ENCODE peak calls at places on chromosomes 16 and 17, in seven cellular contexts. One of them, this sample, is unnamed.

GRCh38 chr16:30680326-30680725 is 18.6 kb upstream of the SRCAP start:
- DNase-seq in SHP77: no peak
- DNase-seq in hepatocyte: no peak
- DNase-seq in smooth muscle cell of the brain vasculature: no peak
- DNase-seq in stimulated activated naive CD4-positive, alpha-beta T cell: no peak
- DNase-seq in naive thymus-derived CD4-positive, alpha-beta T cell: no peak
- DNase-seq in activated CD4-positive, alpha-beta T cell treated with anti-CD3 and anti-CD28 coated beads for 36 hours: no peak
- DNase-seq in this sample: no peak

GRCh38 chr17:73437826-73438225 is 126.0 kb upstream of the CDC42EP4 start:
- DNase-seq in hepatocyte: no peak
- DNase-seq in naive thymus-derived CD4-positive, alpha-beta T cell: no peak
- DNase-seq in activated CD4-positive, alpha-beta T cell treated with anti-CD3 and anti-CD28 coated beads for 36 hours: no peak
- DNase-seq in SHP77: no peak
- DNase-seq in smooth muscle cell of the brain vasculature: no peak
- DNase-seq in stimulated activated naive CD4-positive, alpha-beta T cell: no peak
- DNase-seq in this sample: no peak

GRCh38 chr17:66468241-66469087 is 166.1 kb downstream of the PRKCA start:
- DNase-seq in SHP77: no peak
- DNase-seq in activated CD4-positive, alpha-beta T cell treated with anti-CD3 and anti-CD28 coated beads for 36 hours: peak; percentile 29
- DNase-seq in stimulated activated naive CD4-positive, alpha-beta T cell: no peak
- DNase-seq in naive thymus-derived CD4-positive, alpha-beta T cell: no peak
- DNase-seq in smooth muscle cell of the brain vasculature: no peak
- DNase-seq in hepatocyte: peak; percentile 39
- DNase-seq in this sample: no peak

GRCh38 chr17:7850118-7850504 is 4.8 kb upstream of the TMEM88 start:
- DNase-seq in smooth muscle cell of the brain vasculature: no peak
- DNase-seq in stimulated activated naive CD4-positive, alpha-beta T cell: no peak
- DNase-seq in SHP77: no peak
- DNase-seq in hepatocyte: no peak
- DNase-seq in activated CD4-positive, alpha-beta T cell treated with anti-CD3 and anti-CD28 coated beads for 36 hours: no peak
- DNase-seq in naive thymus-derived CD4-positive, alpha-beta T cell: no peak
- DNase-seq in this sample: no peak

GRCh38 chr17:7837375-7838290 is 3.6 kb downstream of the KDM6B start:
- DNase-seq in stimulated activated naive CD4-positive, alpha-beta T cell: peak; percentile 53
- DNase-seq in activated CD4-positive, alpha-beta T cell treated with anti-CD3 and anti-CD28 coated beads for 36 hours: no peak
- DNase-seq in hepatocyte: peak; percentile 56
- DNase-seq in smooth muscle cell of the brain vasculature: no peak
- DNase-seq in SHP77: peak; percentile 17
- DNase-seq in naive thymus-derived CD4-positive, alpha-beta T cell: no peak
- DNase-seq in this sample: no peak

GRCh38 chr17:73878923-73879322 is 234.7 kb upstream of the SDK2 start:
- DNase-seq in hepatocyte: no peak
- DNase-seq in SHP77: no peak
- DNase-seq in activated CD4-positive, alpha-beta T cell treated with anti-CD3 and anti-CD28 coated beads for 36 hours: no peak
- DNase-seq in stimulated activated naive CD4-positive, alpha-beta T cell: no peak
- DNase-seq in smooth muscle cell of the brain vasculature: no peak
- DNase-seq in naive thymus-derived CD4-positive, alpha-beta T cell: no peak
- DNase-seq in this sample: no peak

GRCh38 chr17:76367647-76368046 is 13.9 kb upstream of the PRPSAP1 start:
- DNase-seq in activated CD4-positive, alpha-beta T cell treated with anti-CD3 and anti-CD28 coated beads for 36 hours: no peak
- DNase-seq in SHP77: no peak
- DNase-seq in hepatocyte: no peak
- DNase-seq in smooth muscle cell of the brain vasculature: no peak
- DNase-seq in stimulated activated naive CD4-positive, alpha-beta T cell: no peak
- DNase-seq in naive thymus-derived CD4-positive, alpha-beta T cell: no peak
- DNase-seq in this sample: no peak

GRCh38 chr16:67278773-67279295 is 498 bp upstream of the PLEKHG4 start:
- DNase-seq in naive thymus-derived CD4-positive, alpha-beta T cell: no peak
- DNase-seq in smooth muscle cell of the brain vasculature: no peak
- DNase-seq in hepatocyte: no peak
- DNase-seq in SHP77: no peak
- DNase-seq in activated CD4-positive, alpha-beta T cell treated with anti-CD3 and anti-CD28 coated beads for 36 hours: peak; percentile 75
- DNase-seq in stimulated activated naive CD4-positive, alpha-beta T cell: peak; percentile 54
- DNase-seq in this sample: no peak

GRCh38 chr16:84687715-84688114 is 12.1 kb upstream of the USP10 start:
- DNase-seq in hepatocyte: no peak
- DNase-seq in naive thymus-derived CD4-positive, alpha-beta T cell: no peak
- DNase-seq in SHP77: no peak
- DNase-seq in stimulated activated naive CD4-positive, alpha-beta T cell: no peak
- DNase-seq in smooth muscle cell of the brain vasculature: no peak
- DNase-seq in activated CD4-positive, alpha-beta T cell treated with anti-CD3 and anti-CD28 coated beads for 36 hours: peak; percentile 14
- DNase-seq in this sample: no peak

GRCh38 chr16:8914098-8914497 is 31.9 kb downstream of the LITAFD start:
- DNase-seq in naive thymus-derived CD4-positive, alpha-beta T cell: no peak
- DNase-seq in SHP77: no peak
- DNase-seq in hepatocyte: no peak
- DNase-seq in stimulated activated naive CD4-positive, alpha-beta T cell: no peak
- DNase-seq in activated CD4-positive, alpha-beta T cell treated with anti-CD3 and anti-CD28 coated beads for 36 hours: no peak
- DNase-seq in smooth muscle cell of the brain vasculature: no peak
- DNase-seq in this sample: no peak

GRCh38 chr17:30600062-30600829 is 123.0 kb downstream of the GOSR1 start:
- DNase-seq in smooth muscle cell of the brain vasculature: peak; percentile 24
- DNase-seq in activated CD4-positive, alpha-beta T cell treated with anti-CD3 and anti-CD28 coated beads for 36 hours: peak; percentile 81
- DNase-seq in naive thymus-derived CD4-positive, alpha-beta T cell: peak; percentile 51
- DNase-seq in SHP77: peak; percentile 82
- DNase-seq in stimulated activated naive CD4-positive, alpha-beta T cell: peak; percentile 54
- DNase-seq in hepatocyte: peak; percentile 88
- DNase-seq in this sample: peak; percentile 61

GRCh38 chr16:85990861-85991301 is 91.9 kb downstream of the IRF8 start:
- DNase-seq in SHP77: no peak
- DNase-seq in stimulated activated naive CD4-positive, alpha-beta T cell: no peak
- DNase-seq in naive thymus-derived CD4-positive, alpha-beta T cell: no peak
- DNase-seq in smooth muscle cell of the brain vasculature: no peak
- DNase-seq in activated CD4-positive, alpha-beta T cell treated with anti-CD3 and anti-CD28 coated beads for 36 hours: no peak
- DNase-seq in hepatocyte: no peak
- DNase-seq in this sample: no peak

GRCh38 chr17:10099051-10099571 is 99.3 kb downstream of the GAS7 start:
- DNase-seq in hepatocyte: peak; percentile 66
- DNase-seq in naive thymus-derived CD4-positive, alpha-beta T cell: no peak
- DNase-seq in activated CD4-positive, alpha-beta T cell treated with anti-CD3 and anti-CD28 coated beads for 36 hours: no peak
- DNase-seq in SHP77: no peak
- DNase-seq in stimulated activated naive CD4-positive, alpha-beta T cell: no peak
- DNase-seq in smooth muscle cell of the brain vasculature: no peak
- DNase-seq in this sample: no peak

GRCh38 chr17:417691-418420 is 65.2 kb upstream of the RPH3AL start:
- DNase-seq in naive thymus-derived CD4-positive, alpha-beta T cell: no peak
- DNase-seq in stimulated activated naive CD4-positive, alpha-beta T cell: no peak
- DNase-seq in activated CD4-positive, alpha-beta T cell treated with anti-CD3 and anti-CD28 coated beads for 36 hours: no peak
- DNase-seq in hepatocyte: no peak
- DNase-seq in SHP77: no peak
- DNase-seq in smooth muscle cell of the brain vasculature: no peak
- DNase-seq in this sample: no peak

GRCh38 chr16:9091867-9092281 is 430 bp downstream of the HAPSTR1 start:
- DNase-seq in hepatocyte: peak; percentile 60
- DNase-seq in SHP77: no peak
- DNase-seq in activated CD4-positive, alpha-beta T cell treated with anti-CD3 and anti-CD28 coated beads for 36 hours: peak; percentile 67
- DNase-seq in stimulated activated naive CD4-positive, alpha-beta T cell: peak; percentile 75
- DNase-seq in smooth muscle cell of the brain vasculature: no peak
- DNase-seq in naive thymus-derived CD4-positive, alpha-beta T cell: peak; percentile 57
- DNase-seq in this sample: no peak

GRCh38 chr17:39591958-39592954 is 15.5 kb downstream of the NEUROD2 start:
- DNase-seq in naive thymus-derived CD4-positive, alpha-beta T cell: no peak
- DNase-seq in hepatocyte: peak; percentile 88
- DNase-seq in smooth muscle cell of the brain vasculature: no peak
- DNase-seq in stimulated activated naive CD4-positive, alpha-beta T cell: peak; percentile 31
- DNase-seq in activated CD4-positive, alpha-beta T cell treated with anti-CD3 and anti-CD28 coated beads for 36 hours: peak; percentile 60
- DNase-seq in SHP77: no peak
- DNase-seq in this sample: peak; percentile 41

GRCh38 chr16:89123831-89124100 is 30.1 kb downstream of the ACSF3 start:
- DNase-seq in smooth muscle cell of the brain vasculature: no peak
- DNase-seq in naive thymus-derived CD4-positive, alpha-beta T cell: no peak
- DNase-seq in SHP77: no peak
- DNase-seq in hepatocyte: no peak
- DNase-seq in activated CD4-positive, alpha-beta T cell treated with anti-CD3 and anti-CD28 coated beads for 36 hours: no peak
- DNase-seq in stimulated activated naive CD4-positive, alpha-beta T cell: no peak
- DNase-seq in this sample: no peak

GRCh38 chr16:11481987-11482386 is 104.7 kb downstream of the LITAF start:
- DNase-seq in SHP77: no peak
- DNase-seq in stimulated activated naive CD4-positive, alpha-beta T cell: no peak
- DNase-seq in activated CD4-positive, alpha-beta T cell treated with anti-CD3 and anti-CD28 coated beads for 36 hours: no peak
- DNase-seq in hepatocyte: no peak
- DNase-seq in smooth muscle cell of the brain vasculature: no peak
- DNase-seq in naive thymus-derived CD4-positive, alpha-beta T cell: no peak
- DNase-seq in this sample: no peak

GRCh38 chr17:75370288-75370687 is 35.2 kb downstream of the GRB2 start:
- DNase-seq in stimulated activated naive CD4-positive, alpha-beta T cell: no peak
- DNase-seq in activated CD4-positive, alpha-beta T cell treated with anti-CD3 and anti-CD28 coated beads for 36 hours: no peak
- DNase-seq in smooth muscle cell of the brain vasculature: no peak
- DNase-seq in naive thymus-derived CD4-positive, alpha-beta T cell: no peak
- DNase-seq in SHP77: no peak
- DNase-seq in hepatocyte: no peak
- DNase-seq in this sample: peak; percentile 24

GRCh38 chr16:67959520-67959919 is 8.9 kb downstream of the SLC12A4 start:
- DNase-seq in SHP77: peak; percentile 75
- DNase-seq in activated CD4-positive, alpha-beta T cell treated with anti-CD3 and anti-CD28 coated beads for 36 hours: no peak
- DNase-seq in naive thymus-derived CD4-positive, alpha-beta T cell: no peak
- DNase-seq in stimulated activated naive CD4-positive, alpha-beta T cell: no peak
- DNase-seq in hepatocyte: no peak
- DNase-seq in smooth muscle cell of the brain vasculature: no peak
- DNase-seq in this sample: no peak

GRCh38 chr16:14586637-14587036 is 43.4 kb downstream of the PARN start:
- DNase-seq in smooth muscle cell of the brain vasculature: no peak
- DNase-seq in activated CD4-positive, alpha-beta T cell treated with anti-CD3 and anti-CD28 coated beads for 36 hours: no peak
- DNase-seq in hepatocyte: no peak
- DNase-seq in SHP77: no peak
- DNase-seq in stimulated activated naive CD4-positive, alpha-beta T cell: no peak
- DNase-seq in naive thymus-derived CD4-positive, alpha-beta T cell: no peak
- DNase-seq in this sample: no peak

GRCh38 chr17:6996256-6997111 is 635 bp downstream of the ALOX12 start:
- DNase-seq in SHP77: no peak
- DNase-seq in smooth muscle cell of the brain vasculature: no peak
- DNase-seq in naive thymus-derived CD4-positive, alpha-beta T cell: no peak
- DNase-seq in hepatocyte: no peak
- DNase-seq in stimulated activated naive CD4-positive, alpha-beta T cell: no peak
- DNase-seq in activated CD4-positive, alpha-beta T cell treated with anti-CD3 and anti-CD28 coated beads for 36 hours: no peak
- DNase-seq in this sample: no peak

GRCh38 chr16:57614546-57615343 is 13.7 kb upstream of the ADGRG1 start:
- DNase-seq in SHP77: no peak
- DNase-seq in hepatocyte: no peak
- DNase-seq in stimulated activated naive CD4-positive, alpha-beta T cell: no peak
- DNase-seq in naive thymus-derived CD4-positive, alpha-beta T cell: no peak
- DNase-seq in smooth muscle cell of the brain vasculature: no peak
- DNase-seq in activated CD4-positive, alpha-beta T cell treated with anti-CD3 and anti-CD28 coated beads for 36 hours: peak; percentile 79
- DNase-seq in this sample: no peak

GRCh38 chr17:8696951-8697745 is 47.5 kb downstream of the CCDC42 start:
- DNase-seq in SHP77: no peak
- DNase-seq in activated CD4-positive, alpha-beta T cell treated with anti-CD3 and anti-CD28 coated beads for 36 hours: no peak
- DNase-seq in naive thymus-derived CD4-positive, alpha-beta T cell: no peak
- DNase-seq in smooth muscle cell of the brain vasculature: no peak
- DNase-seq in hepatocyte: peak; percentile 77
- DNase-seq in stimulated activated naive CD4-positive, alpha-beta T cell: no peak
- DNase-seq in this sample: peak; percentile 20

GRCh38 chr16:3514621-3515020 is 13.8 kb downstream of the CLUAP1 start:
- DNase-seq in naive thymus-derived CD4-positive, alpha-beta T cell: no peak
- DNase-seq in activated CD4-positive, alpha-beta T cell treated with anti-CD3 and anti-CD28 coated beads for 36 hours: no peak
- DNase-seq in smooth muscle cell of the brain vasculature: no peak
- DNase-seq in SHP77: no peak
- DNase-seq in hepatocyte: no peak
- DNase-seq in stimulated activated naive CD4-positive, alpha-beta T cell: no peak
- DNase-seq in this sample: no peak

GRCh38 chr16:29926675-29927522 is 873 bp upstream of the KCTD13 start:
- DNase-seq in naive thymus-derived CD4-positive, alpha-beta T cell: no peak
- DNase-seq in hepatocyte: peak; percentile 44
- DNase-seq in SHP77: peak; percentile 65
- DNase-seq in smooth muscle cell of the brain vasculature: no peak
- DNase-seq in stimulated activated naive CD4-positive, alpha-beta T cell: peak; percentile 15
- DNase-seq in activated CD4-positive, alpha-beta T cell treated with anti-CD3 and anti-CD28 coated beads for 36 hours: no peak
- DNase-seq in this sample: peak; percentile 20

GRCh38 chr17:20281860-20282259 is 185.5 kb downstream of the LGALS9B start:
- DNase-seq in hepatocyte: no peak
- DNase-seq in activated CD4-positive, alpha-beta T cell treated with anti-CD3 and anti-CD28 coated beads for 36 hours: peak; percentile 35
- DNase-seq in smooth muscle cell of the brain vasculature: no peak
- DNase-seq in naive thymus-derived CD4-positive, alpha-beta T cell: no peak
- DNase-seq in stimulated activated naive CD4-positive, alpha-beta T cell: no peak
- DNase-seq in SHP77: no peak
- DNase-seq in this sample: peak; percentile 24

GRCh38 chr17:82358467-82359350 is at the start of gene TEX19:
- DNase-seq in smooth muscle cell of the brain vasculature: no peak
- DNase-seq in stimulated activated naive CD4-positive, alpha-beta T cell: no peak
- DNase-seq in SHP77: peak; percentile 75
- DNase-seq in activated CD4-positive, alpha-beta T cell treated with anti-CD3 and anti-CD28 coated beads for 36 hours: peak; percentile 40
- DNase-seq in naive thymus-derived CD4-positive, alpha-beta T cell: no peak
- DNase-seq in hepatocyte: no peak
- DNase-seq in this sample: no peak

GRCh38 chr16:18799500-18799899 is 1.8 kb downstream of the ARL6IP1 start:
- DNase-seq in naive thymus-derived CD4-positive, alpha-beta T cell: no peak
- DNase-seq in activated CD4-positive, alpha-beta T cell treated with anti-CD3 and anti-CD28 coated beads for 36 hours: no peak
- DNase-seq in smooth muscle cell of the brain vasculature: no peak
- DNase-seq in SHP77: no peak
- DNase-seq in stimulated activated naive CD4-positive, alpha-beta T cell: no peak
- DNase-seq in hepatocyte: no peak
- DNase-seq in this sample: no peak

GRCh38 chr16:15856901-15857778 is at the start of gene MYH11:
- DNase-seq in SHP77: no peak
- DNase-seq in stimulated activated naive CD4-positive, alpha-beta T cell: no peak
- DNase-seq in smooth muscle cell of the brain vasculature: no peak
- DNase-seq in activated CD4-positive, alpha-beta T cell treated with anti-CD3 and anti-CD28 coated beads for 36 hours: no peak
- DNase-seq in hepatocyte: no peak
- DNase-seq in naive thymus-derived CD4-positive, alpha-beta T cell: no peak
- DNase-seq in this sample: no peak

GRCh38 chr16:12323007-12323699 is 346.6 kb downstream of the SNX29 start:
- DNase-seq in smooth muscle cell of the brain vasculature: no peak
- DNase-seq in stimulated activated naive CD4-positive, alpha-beta T cell: peak; percentile 31
- DNase-seq in hepatocyte: no peak
- DNase-seq in SHP77: no peak
- DNase-seq in activated CD4-positive, alpha-beta T cell treated with anti-CD3 and anti-CD28 coated beads for 36 hours: peak; percentile 76
- DNase-seq in naive thymus-derived CD4-positive, alpha-beta T cell: no peak
- DNase-seq in this sample: no peak

GRCh38 chr17:38565853-38566665 is 39.7 kb downstream of the SRCIN1 start:
- DNase-seq in stimulated activated naive CD4-positive, alpha-beta T cell: no peak
- DNase-seq in naive thymus-derived CD4-positive, alpha-beta T cell: no peak
- DNase-seq in smooth muscle cell of the brain vasculature: no peak
- DNase-seq in hepatocyte: no peak
- DNase-seq in activated CD4-positive, alpha-beta T cell treated with anti-CD3 and anti-CD28 coated beads for 36 hours: no peak
- DNase-seq in SHP77: no peak
- DNase-seq in this sample: no peak

GRCh38 chr16:83968483-83968865 is 430 bp downstream of the NECAB2 start:
- DNase-seq in naive thymus-derived CD4-positive, alpha-beta T cell: no peak
- DNase-seq in smooth muscle cell of the brain vasculature: no peak
- DNase-seq in SHP77: no peak
- DNase-seq in hepatocyte: peak; percentile 38
- DNase-seq in activated CD4-positive, alpha-beta T cell treated with anti-CD3 and anti-CD28 coated beads for 36 hours: no peak
- DNase-seq in stimulated activated naive CD4-positive, alpha-beta T cell: no peak
- DNase-seq in this sample: no peak

GRCh38 chr16:58333937-58334336 is 39.1 kb upstream of the PRSS54 start:
- DNase-seq in activated CD4-positive, alpha-beta T cell treated with anti-CD3 and anti-CD28 coated beads for 36 hours: no peak
- DNase-seq in SHP77: no peak
- DNase-seq in naive thymus-derived CD4-positive, alpha-beta T cell: no peak
- DNase-seq in hepatocyte: peak; percentile 33
- DNase-seq in smooth muscle cell of the brain vasculature: no peak
- DNase-seq in stimulated activated naive CD4-positive, alpha-beta T cell: no peak
- DNase-seq in this sample: no peak

GRCh38 chr16:74298104-74298503 is 1.5 kb downstream of the PSMD7 start:
- DNase-seq in SHP77: no peak
- DNase-seq in hepatocyte: no peak
- DNase-seq in stimulated activated naive CD4-positive, alpha-beta T cell: no peak
- DNase-seq in naive thymus-derived CD4-positive, alpha-beta T cell: no peak
- DNase-seq in smooth muscle cell of the brain vasculature: no peak
- DNase-seq in activated CD4-positive, alpha-beta T cell treated with anti-CD3 and anti-CD28 coated beads for 36 hours: no peak
- DNase-seq in this sample: no peak

GRCh38 chr17:11514981-11515680 is 83.1 kb upstream of the DNAH9 start:
- DNase-seq in SHP77: no peak
- DNase-seq in activated CD4-positive, alpha-beta T cell treated with anti-CD3 and anti-CD28 coated beads for 36 hours: no peak
- DNase-seq in hepatocyte: no peak
- DNase-seq in stimulated activated naive CD4-positive, alpha-beta T cell: no peak
- DNase-seq in naive thymus-derived CD4-positive, alpha-beta T cell: no peak
- DNase-seq in smooth muscle cell of the brain vasculature: no peak
- DNase-seq in this sample: no peak

GRCh38 chr17:74383140-74383539 is 15.8 kb downstream of the GPR142 start:
- DNase-seq in naive thymus-derived CD4-positive, alpha-beta T cell: no peak
- DNase-seq in activated CD4-positive, alpha-beta T cell treated with anti-CD3 and anti-CD28 coated beads for 36 hours: no peak
- DNase-seq in hepatocyte: no peak
- DNase-seq in stimulated activated naive CD4-positive, alpha-beta T cell: no peak
- DNase-seq in smooth muscle cell of the brain vasculature: no peak
- DNase-seq in SHP77: no peak
- DNase-seq in this sample: no peak